ENCODE peak calls at places on chromosomes 2 and 18, in eight cellular contexts. One of them, this sample, is unnamed.

GRCh38 chr18:57819671-57820460 is 16.8 kb upstream of the ATP8B1 start:
- DNase-seq in GM23338: peak; percentile 16
- DNase-seq in right lobe of liver: peak; percentile 79
- DNase-seq in fibroblast of lung: peak; percentile 91
- DNase-seq in cardiac muscle cell: peak; percentile 74
- DNase-seq in mammary epithelial cell: peak; percentile 87
- DNase-seq in tibial artery: no peak
- DNase-seq in SK-N-SH: peak; percentile 15
- DNase-seq in this sample: no peak

GRCh38 chr18:48948112-48949050 is 2.4 kb downstream of the SMAD7 start:
- DNase-seq in GM23338: peak; percentile 69
- DNase-seq in right lobe of liver: peak; percentile 78
- DNase-seq in fibroblast of lung: peak; percentile 83
- DNase-seq in cardiac muscle cell: peak; percentile 75
- DNase-seq in mammary epithelial cell: peak; percentile 51
- DNase-seq in tibial artery: no peak
- DNase-seq in SK-N-SH: peak; percentile 69
- DNase-seq in this sample: peak; percentile 71

GRCh38 chr2:926896-927295 is 23.8 kb upstream of the SNTG2 start:
- DNase-seq in GM23338: no peak
- DNase-seq in right lobe of liver: no peak
- DNase-seq in fibroblast of lung: no peak
- DNase-seq in cardiac muscle cell: no peak
- DNase-seq in mammary epithelial cell: no peak
- DNase-seq in tibial artery: no peak
- DNase-seq in SK-N-SH: no peak
- DNase-seq in this sample: no peak

GRCh38 chr18:46856975-46857374 is 60.3 kb downstream of the PIAS2 start:
- DNase-seq in GM23338: no peak
- DNase-seq in right lobe of liver: no peak
- DNase-seq in fibroblast of lung: peak; percentile 7
- DNase-seq in cardiac muscle cell: peak; percentile 13
- DNase-seq in mammary epithelial cell: no peak
- DNase-seq in tibial artery: no peak
- DNase-seq in SK-N-SH: no peak
- DNase-seq in this sample: no peak

GRCh38 chr2:240021488-240022104 is 3.5 kb downstream of the NDUFA10 start:
- DNase-seq in GM23338: peak; percentile 92
- DNase-seq in right lobe of liver: peak; percentile 72
- DNase-seq in fibroblast of lung: peak; percentile 35
- DNase-seq in cardiac muscle cell: peak; percentile 62
- DNase-seq in mammary epithelial cell: peak; percentile 45
- DNase-seq in tibial artery: peak; percentile 72
- DNase-seq in SK-N-SH: peak; percentile 85
- DNase-seq in this sample: peak; percentile 70

GRCh38 chr2:20451346-20451745 is 4.5 kb downstream of the RHOB start:
- DNase-seq in GM23338: no peak
- DNase-seq in right lobe of liver: no peak
- DNase-seq in fibroblast of lung: peak; percentile 57
- DNase-seq in cardiac muscle cell: peak; percentile 84
- DNase-seq in mammary epithelial cell: no peak
- DNase-seq in tibial artery: peak; percentile 57
- DNase-seq in SK-N-SH: no peak
- DNase-seq in this sample: peak; percentile 7

GRCh38 chr2:162293122-162293781 is 25.2 kb downstream of the IFIH1 start:
- DNase-seq in GM23338: no peak
- DNase-seq in right lobe of liver: no peak
- DNase-seq in fibroblast of lung: peak; percentile 51
- DNase-seq in cardiac muscle cell: peak; percentile 27
- DNase-seq in mammary epithelial cell: peak; percentile 61
- DNase-seq in tibial artery: no peak
- DNase-seq in SK-N-SH: no peak
- DNase-seq in this sample: no peak

GRCh38 chr2:102657770-102658169 is 38.4 kb downstream of the SLC9A2 start:
- DNase-seq in GM23338: no peak
- DNase-seq in right lobe of liver: no peak
- DNase-seq in fibroblast of lung: no peak
- DNase-seq in cardiac muscle cell: no peak
- DNase-seq in mammary epithelial cell: peak; percentile 89
- DNase-seq in tibial artery: no peak
- DNase-seq in SK-N-SH: no peak
- DNase-seq in this sample: no peak

GRCh38 chr18:30908381-30908780 is 134.2 kb downstream of the DSC3 start:
- DNase-seq in GM23338: no peak
- DNase-seq in right lobe of liver: no peak
- DNase-seq in fibroblast of lung: peak; percentile 20
- DNase-seq in cardiac muscle cell: no peak
- DNase-seq in mammary epithelial cell: peak; percentile 7
- DNase-seq in tibial artery: no peak
- DNase-seq in SK-N-SH: no peak
- DNase-seq in this sample: no peak

GRCh38 chr2:60416221-60417008 is 137.0 kb downstream of the BCL11A start:
- DNase-seq in GM23338: no peak
- DNase-seq in right lobe of liver: peak; percentile 57
- DNase-seq in fibroblast of lung: no peak
- DNase-seq in cardiac muscle cell: peak; percentile 66
- DNase-seq in mammary epithelial cell: peak; percentile 39
- DNase-seq in tibial artery: no peak
- DNase-seq in SK-N-SH: no peak
- DNase-seq in this sample: no peak

GRCh38 chr2:109489296-109489695 is 124.5 kb downstream of the SEPTIN10 start:
- DNase-seq in GM23338: no peak
- DNase-seq in right lobe of liver: no peak
- DNase-seq in fibroblast of lung: no peak
- DNase-seq in cardiac muscle cell: no peak
- DNase-seq in mammary epithelial cell: no peak
- DNase-seq in tibial artery: no peak
- DNase-seq in SK-N-SH: no peak
- DNase-seq in this sample: no peak

GRCh38 chr2:144032566-144032965 is 487.4 kb downstream of the ZEB2 start:
- DNase-seq in GM23338: no peak
- DNase-seq in right lobe of liver: no peak
- DNase-seq in fibroblast of lung: peak; percentile 6
- DNase-seq in cardiac muscle cell: peak; percentile 68
- DNase-seq in mammary epithelial cell: no peak
- DNase-seq in tibial artery: no peak
- DNase-seq in SK-N-SH: no peak
- DNase-seq in this sample: no peak

DNA sequence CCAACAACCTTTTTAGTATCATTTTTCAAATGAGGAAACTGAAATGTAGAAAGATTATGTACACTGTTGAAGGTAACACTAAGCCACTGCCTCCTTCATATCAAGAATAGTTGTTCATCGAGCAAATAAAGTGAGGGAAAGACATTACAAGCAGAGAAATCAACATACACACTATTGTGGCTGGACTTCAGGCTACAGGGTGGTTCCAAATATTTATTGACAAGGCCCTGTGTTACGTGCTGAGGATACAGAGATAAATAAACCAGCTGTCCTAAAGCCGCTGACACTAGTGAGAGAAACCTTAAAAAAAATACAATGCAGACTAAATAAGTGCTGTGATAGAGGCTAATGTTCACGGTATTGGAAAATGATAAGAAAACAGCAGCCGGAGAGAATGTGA is 1.9 kb upstream of the LNPK start:
- DNase-seq in GM23338: no peak
- DNase-seq in right lobe of liver: no peak
- DNase-seq in fibroblast of lung: no peak
- DNase-seq in cardiac muscle cell: no peak
- DNase-seq in mammary epithelial cell: no peak
- DNase-seq in tibial artery: no peak
- DNase-seq in SK-N-SH: no peak
- DNase-seq in this sample: no peak
- TF ChIP-seq CTCF in GM23338: no peak
- TF ChIP-seq CTCF in right lobe of liver: no peak
- TF ChIP-seq CTCF in fibroblast of lung: no peak
- TF ChIP-seq CTCF in cardiac muscle cell: no peak
- TF ChIP-seq CTCF in mammary epithelial cell: no peak
- TF ChIP-seq CTCF in tibial artery: no peak
- TF ChIP-seq CTCF in SK-N-SH: no peak
- TF ChIP-seq CTCF in this sample: no peak

GRCh38 chr2:50346586-50347351 is 685.2 kb downstream of the NRXN1 start:
- DNase-seq in GM23338: peak; percentile 38
- DNase-seq in right lobe of liver: no peak
- DNase-seq in fibroblast of lung: no peak
- DNase-seq in cardiac muscle cell: no peak
- DNase-seq in mammary epithelial cell: no peak
- DNase-seq in tibial artery: no peak
- DNase-seq in SK-N-SH: peak; percentile 58
- DNase-seq in this sample: peak; percentile 31
- H3K27me3 ChIP-seq in GM23338: peaks cover 50% of the 10 kb centered on the region
- H3K27me3 ChIP-seq in right lobe of liver: no peaks in the 10 kb centered on the region
- H3K27me3 ChIP-seq in fibroblast of lung: no peaks in the 10 kb centered on the region
- H3K27me3 ChIP-seq in cardiac muscle cell: peaks cover 53% of the 10 kb centered on the region
- H3K27me3 ChIP-seq in mammary epithelial cell: peaks cover 37% of the 10 kb centered on the region
- H3K27me3 ChIP-seq in tibial artery: peaks cover 53% of the 10 kb centered on the region
- H3K27me3 ChIP-seq in SK-N-SH: peaks cover 9% of the 10 kb centered on the region
- H3K27me3 ChIP-seq in this sample: no peaks in the 10 kb centered on the region

GRCh38 chr2:219638948-219639341 is 11.5 kb downstream of the SLC4A3 start:
- DNase-seq in GM23338: no peak
- DNase-seq in right lobe of liver: no peak
- DNase-seq in fibroblast of lung: no peak
- DNase-seq in cardiac muscle cell: no peak
- DNase-seq in mammary epithelial cell: no peak
- DNase-seq in tibial artery: no peak
- DNase-seq in SK-N-SH: no peak
- DNase-seq in this sample: no peak
- H3K4me3 ChIP-seq in GM23338: no peak overlapping the region
- H3K4me3 ChIP-seq in right lobe of liver: no peak overlapping the region
- H3K4me3 ChIP-seq in fibroblast of lung: no peak overlapping the region
- H3K4me3 ChIP-seq in cardiac muscle cell: no peak overlapping the region
- H3K4me3 ChIP-seq in mammary epithelial cell: no peak overlapping the region
- H3K4me3 ChIP-seq in tibial artery: no peak overlapping the region
- H3K4me3 ChIP-seq in SK-N-SH: no peak overlapping the region
- H3K4me3 ChIP-seq in this sample: no peak overlapping the region

GRCh38 chr2:217966399-217967068 is 36.3 kb downstream of the TNS1 start:
- DNase-seq in GM23338: no peak
- DNase-seq in right lobe of liver: no peak
- DNase-seq in fibroblast of lung: peak; percentile 26
- DNase-seq in cardiac muscle cell: peak; percentile 65
- DNase-seq in mammary epithelial cell: no peak
- DNase-seq in tibial artery: peak; percentile 61
- DNase-seq in SK-N-SH: no peak
- DNase-seq in this sample: no peak
- TF ChIP-seq CTCF in GM23338: no peak
- TF ChIP-seq CTCF in right lobe of liver: no peak
- TF ChIP-seq CTCF in fibroblast of lung: no peak
- TF ChIP-seq CTCF in cardiac muscle cell: no peak
- TF ChIP-seq CTCF in mammary epithelial cell: no peak
- TF ChIP-seq CTCF in tibial artery: no peak
- TF ChIP-seq CTCF in SK-N-SH: no peak
- TF ChIP-seq CTCF in this sample: no peak

DNA sequence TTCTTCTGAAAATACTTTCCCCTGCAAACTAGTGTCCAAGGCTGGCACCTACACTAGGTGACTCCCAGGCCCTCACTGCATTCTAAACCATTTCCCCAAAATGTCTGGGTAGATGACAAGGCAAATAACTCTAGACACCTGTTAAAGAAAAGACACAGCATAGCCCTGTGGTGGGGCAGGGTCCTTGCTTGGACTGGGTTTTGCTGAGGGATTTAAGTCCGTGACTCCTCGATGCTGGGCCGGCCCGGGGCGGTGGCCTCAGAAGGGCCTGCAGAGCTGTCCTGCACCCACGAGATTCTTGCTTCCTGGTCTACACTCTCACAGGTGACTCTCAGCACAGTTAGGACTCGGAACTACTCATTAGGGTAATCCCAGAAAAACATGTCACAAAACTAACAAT is 55.2 kb downstream of the MBP start:
- DNase-seq in GM23338: no peak
- DNase-seq in right lobe of liver: no peak
- DNase-seq in fibroblast of lung: no peak
- DNase-seq in cardiac muscle cell: no peak
- DNase-seq in mammary epithelial cell: no peak
- DNase-seq in tibial artery: no peak
- DNase-seq in SK-N-SH: no peak
- DNase-seq in this sample: no peak
- H3K27me3 ChIP-seq in GM23338: no peaks in the 10 kb centered on the region
- H3K27me3 ChIP-seq in right lobe of liver: no peaks in the 10 kb centered on the region
- H3K27me3 ChIP-seq in fibroblast of lung: no peaks in the 10 kb centered on the region
- H3K27me3 ChIP-seq in cardiac muscle cell: no peaks in the 10 kb centered on the region
- H3K27me3 ChIP-seq in mammary epithelial cell: no peaks in the 10 kb centered on the region
- H3K27me3 ChIP-seq in tibial artery: no peaks in the 10 kb centered on the region
- H3K27me3 ChIP-seq in SK-N-SH: no peaks in the 10 kb centered on the region
- H3K27me3 ChIP-seq in this sample: no peaks in the 10 kb centered on the region

DNA sequence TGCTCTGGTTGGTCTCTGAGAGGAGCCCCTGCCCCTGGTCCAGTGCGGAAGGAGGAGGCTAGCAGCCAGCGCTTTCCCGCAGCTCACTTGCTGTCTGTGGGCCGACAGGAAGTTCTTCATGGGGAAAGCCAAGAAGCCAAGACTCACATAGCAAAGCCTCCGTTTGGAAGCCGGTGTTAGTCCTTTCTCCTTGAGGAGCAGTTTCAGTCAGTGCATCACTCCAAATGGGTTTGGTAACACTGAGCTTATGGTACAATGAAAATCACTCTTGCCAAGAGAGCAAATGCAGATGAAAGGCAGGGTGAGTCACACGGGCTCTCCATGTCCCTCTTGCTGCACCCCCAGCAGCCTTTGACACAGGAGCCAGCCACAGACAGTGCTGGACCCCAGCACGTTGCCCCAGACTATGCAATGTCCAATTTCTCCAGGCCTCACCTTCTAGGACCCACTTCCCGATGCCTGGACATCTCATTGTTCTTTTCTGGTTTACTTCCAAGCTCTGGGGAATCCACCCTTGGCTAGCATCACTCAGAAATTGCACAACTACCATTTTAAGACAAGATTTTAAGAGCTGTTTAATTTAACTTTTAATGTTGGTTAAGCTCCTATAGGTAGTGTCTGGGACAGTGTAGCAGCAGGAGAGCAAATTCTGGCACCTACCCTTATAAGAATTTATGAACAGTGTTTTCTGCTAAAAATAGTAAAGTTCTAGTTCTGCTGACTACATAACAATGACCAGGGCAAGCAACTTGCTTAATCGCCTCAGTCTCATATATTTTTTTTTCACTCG is 174.9 kb downstream of the ASB1 start:
- DNase-seq in GM23338: no peak
- DNase-seq in right lobe of liver: no peak
- DNase-seq in fibroblast of lung: peak; percentile 76
- DNase-seq in cardiac muscle cell: peak; percentile 88
- DNase-seq in mammary epithelial cell: peak; percentile 49
- DNase-seq in tibial artery: peak; percentile 65
- DNase-seq in SK-N-SH: no peak
- DNase-seq in this sample: no peak
- H3K4me3 ChIP-seq in GM23338: no peak overlapping the region
- H3K4me3 ChIP-seq in right lobe of liver: no peak overlapping the region
- H3K4me3 ChIP-seq in fibroblast of lung: no peak overlapping the region
- H3K4me3 ChIP-seq in cardiac muscle cell: no peak overlapping the region
- H3K4me3 ChIP-seq in mammary epithelial cell: no peak overlapping the region
- H3K4me3 ChIP-seq in tibial artery: no peak overlapping the region
- H3K4me3 ChIP-seq in SK-N-SH: no peak overlapping the region
- H3K4me3 ChIP-seq in this sample: no peak overlapping the region

DNA sequence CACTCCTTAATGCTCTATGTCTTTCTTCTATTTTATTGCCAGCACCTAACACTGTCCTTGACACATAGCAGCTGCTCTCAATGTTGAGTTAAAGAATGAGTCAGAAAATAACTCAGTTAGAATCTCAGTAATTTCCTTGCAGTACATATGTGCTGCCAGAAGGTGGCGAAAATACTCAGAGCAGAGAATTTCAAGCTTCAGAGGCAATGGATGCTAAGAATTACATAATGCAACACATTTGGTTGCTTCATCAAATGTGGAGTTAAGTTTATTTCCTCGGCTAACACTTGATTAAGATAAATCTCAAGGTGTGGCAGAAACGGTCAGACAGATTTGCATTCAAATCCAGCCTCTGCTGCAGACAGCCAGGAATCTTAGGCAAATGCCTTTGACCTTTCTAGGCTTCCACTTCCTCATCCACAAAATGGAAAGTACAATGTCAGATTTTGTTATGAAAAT is 105.6 kb downstream of the VSNL1 start:
- DNase-seq in GM23338: peak; percentile 80
- DNase-seq in right lobe of liver: no peak
- DNase-seq in fibroblast of lung: peak; percentile 78
- DNase-seq in cardiac muscle cell: peak; percentile 89
- DNase-seq in mammary epithelial cell: peak; percentile 84
- DNase-seq in tibial artery: no peak
- DNase-seq in SK-N-SH: peak; percentile 64
- DNase-seq in this sample: no peak
- TF ChIP-seq CTCF in GM23338: peak; percentile 70
- TF ChIP-seq CTCF in right lobe of liver: peak; percentile 79
- TF ChIP-seq CTCF in fibroblast of lung: peak; percentile 87
- TF ChIP-seq CTCF in cardiac muscle cell: peak; percentile 80
- TF ChIP-seq CTCF in mammary epithelial cell: peak; percentile 77
- TF ChIP-seq CTCF in tibial artery: peak; percentile 78
- TF ChIP-seq CTCF in SK-N-SH: peak; percentile 96
- TF ChIP-seq CTCF in this sample: peak; percentile 91